ENCODE peak calls at places on chromosomes 12 and 14, in nine cellular contexts. One of them, this sample, is unnamed.

GRCh38 chr12:80040075-80040738 is 59.1 kb upstream of the OTOGL start:
- DNase-seq in AG09319: no peak
- DNase-seq in choroid plexus epithelial cell: peak
- DNase-seq in C1 segment of cervical spinal cord: no peak
- DNase-seq in CD8-positive, alpha-beta memory T cell: no peak
- DNase-seq in NCI-H187: no peak
- DNase-seq in memory B cell: no peak
- DNase-seq in right atrium auricular region: no peak
- DNase-seq in HFFc6: peak
- DNase-seq in this sample: no peak

GRCh38 chr14:65850429-65851145 is 438.1 kb downstream of the FUT8 start:
- DNase-seq in AG09319: no peak
- DNase-seq in choroid plexus epithelial cell: no peak
- DNase-seq in C1 segment of cervical spinal cord: no peak
- DNase-seq in CD8-positive, alpha-beta memory T cell: peak
- DNase-seq in NCI-H187: no peak
- DNase-seq in memory B cell: no peak
- DNase-seq in right atrium auricular region: peak
- DNase-seq in HFFc6: no peak
- DNase-seq in this sample: no peak

GRCh38 chr14:48527832-48528231 is 852.4 kb upstream of the MDGA2 start:
- DNase-seq in AG09319: no peak
- DNase-seq in choroid plexus epithelial cell: no peak
- DNase-seq in C1 segment of cervical spinal cord: no peak
- DNase-seq in CD8-positive, alpha-beta memory T cell: no peak
- DNase-seq in NCI-H187: no peak
- DNase-seq in memory B cell: no peak
- DNase-seq in right atrium auricular region: no peak
- DNase-seq in HFFc6: no peak
- DNase-seq in this sample: no peak

GRCh38 chr12:97342130-97342529 is 120.5 kb upstream of the RMST start:
- DNase-seq in AG09319: no peak
- DNase-seq in choroid plexus epithelial cell: no peak
- DNase-seq in C1 segment of cervical spinal cord: no peak
- DNase-seq in CD8-positive, alpha-beta memory T cell: no peak
- DNase-seq in NCI-H187: no peak
- DNase-seq in memory B cell: no peak
- DNase-seq in right atrium auricular region: no peak
- DNase-seq in HFFc6: no peak
- DNase-seq in this sample: no peak

GRCh38 chr12:87953257-87953860 is 75.8 kb downstream of the C12orf50 start:
- DNase-seq in AG09319: peak
- DNase-seq in choroid plexus epithelial cell: peak
- DNase-seq in C1 segment of cervical spinal cord: no peak
- DNase-seq in CD8-positive, alpha-beta memory T cell: no peak
- DNase-seq in NCI-H187: no peak
- DNase-seq in memory B cell: no peak
- DNase-seq in right atrium auricular region: no peak
- DNase-seq in HFFc6: peak
- DNase-seq in this sample: no peak

GRCh38 chr12:68397566-68398158 is 65.5 kb upstream of the MDM1 start:
- DNase-seq in AG09319: no peak
- DNase-seq in choroid plexus epithelial cell: no peak
- DNase-seq in C1 segment of cervical spinal cord: no peak
- DNase-seq in CD8-positive, alpha-beta memory T cell: no peak
- DNase-seq in NCI-H187: no peak
- DNase-seq in memory B cell: no peak
- DNase-seq in right atrium auricular region: no peak
- DNase-seq in HFFc6: no peak
- DNase-seq in this sample: no peak

GRCh38 chr12:3173008-3173553 is 95.9 kb downstream of the TSPAN9 start:
- DNase-seq in AG09319: no peak
- DNase-seq in choroid plexus epithelial cell: no peak
- DNase-seq in C1 segment of cervical spinal cord: no peak
- DNase-seq in CD8-positive, alpha-beta memory T cell: no peak
- DNase-seq in NCI-H187: peak
- DNase-seq in memory B cell: no peak
- DNase-seq in right atrium auricular region: no peak
- DNase-seq in HFFc6: no peak
- DNase-seq in this sample: no peak

GRCh38 chr12:51915003-51915625 is 7.8 kb downstream of the ACVRL1 start:
- DNase-seq in AG09319: no peak
- DNase-seq in choroid plexus epithelial cell: no peak
- DNase-seq in C1 segment of cervical spinal cord: no peak
- DNase-seq in CD8-positive, alpha-beta memory T cell: no peak
- DNase-seq in NCI-H187: no peak
- DNase-seq in memory B cell: no peak
- DNase-seq in right atrium auricular region: no peak
- DNase-seq in HFFc6: no peak
- DNase-seq in this sample: no peak

GRCh38 chr14:55889124-55889523 is 229.1 kb upstream of the PELI2 start:
- DNase-seq in AG09319: no peak
- DNase-seq in choroid plexus epithelial cell: no peak
- DNase-seq in C1 segment of cervical spinal cord: no peak
- DNase-seq in CD8-positive, alpha-beta memory T cell: no peak
- DNase-seq in NCI-H187: no peak
- DNase-seq in memory B cell: no peak
- DNase-seq in right atrium auricular region: no peak
- DNase-seq in HFFc6: no peak
- DNase-seq in this sample: no peak

GRCh38 chr12:74537126-74537706 is 419 bp upstream of the ATXN7L3B start:
- DNase-seq in AG09319: peak
- DNase-seq in choroid plexus epithelial cell: peak
- DNase-seq in C1 segment of cervical spinal cord: no peak
- DNase-seq in CD8-positive, alpha-beta memory T cell: no peak
- DNase-seq in NCI-H187: no peak
- DNase-seq in memory B cell: no peak
- DNase-seq in right atrium auricular region: no peak
- DNase-seq in HFFc6: peak
- DNase-seq in this sample: peak

GRCh38 chr12:38153737-38154061 is 162.9 kb upstream of the ALG10B start:
- DNase-seq in AG09319: no peak
- DNase-seq in choroid plexus epithelial cell: no peak
- DNase-seq in C1 segment of cervical spinal cord: no peak
- DNase-seq in CD8-positive, alpha-beta memory T cell: no peak
- DNase-seq in NCI-H187: no peak
- DNase-seq in memory B cell: no peak
- DNase-seq in right atrium auricular region: peak
- DNase-seq in HFFc6: no peak
- DNase-seq in this sample: no peak

GRCh38 chr14:21825147-21825743 is 151.6 kb upstream of the OR4E1 start:
- DNase-seq in AG09319: no peak
- DNase-seq in choroid plexus epithelial cell: peak
- DNase-seq in C1 segment of cervical spinal cord: no peak
- DNase-seq in CD8-positive, alpha-beta memory T cell: no peak
- DNase-seq in NCI-H187: no peak
- DNase-seq in memory B cell: no peak
- DNase-seq in right atrium auricular region: no peak
- DNase-seq in HFFc6: no peak
- DNase-seq in this sample: no peak

GRCh38 chr14:74875941-74876913 is at the start of gene PROX2:
- DNase-seq in AG09319: no peak
- DNase-seq in choroid plexus epithelial cell: no peak
- DNase-seq in C1 segment of cervical spinal cord: no peak
- DNase-seq in CD8-positive, alpha-beta memory T cell: peak
- DNase-seq in NCI-H187: no peak
- DNase-seq in memory B cell: no peak
- DNase-seq in right atrium auricular region: no peak
- DNase-seq in HFFc6: no peak
- DNase-seq in this sample: no peak

GRCh38 chr14:78399316-78399889 is 229.2 kb downstream of the NRXN3 start:
- DNase-seq in AG09319: no peak
- DNase-seq in choroid plexus epithelial cell: peak
- DNase-seq in C1 segment of cervical spinal cord: no peak
- DNase-seq in CD8-positive, alpha-beta memory T cell: no peak
- DNase-seq in NCI-H187: no peak
- DNase-seq in memory B cell: no peak
- DNase-seq in right atrium auricular region: no peak
- DNase-seq in HFFc6: no peak
- DNase-seq in this sample: no peak

GRCh38 chr12:17527021-17527420 is 563.0 kb downstream of the RERGL start:
- DNase-seq in AG09319: no peak
- DNase-seq in choroid plexus epithelial cell: no peak
- DNase-seq in C1 segment of cervical spinal cord: no peak
- DNase-seq in CD8-positive, alpha-beta memory T cell: no peak
- DNase-seq in NCI-H187: no peak
- DNase-seq in memory B cell: no peak
- DNase-seq in right atrium auricular region: no peak
- DNase-seq in HFFc6: no peak
- DNase-seq in this sample: no peak

GRCh38 chr12:4145990-4146859 is 127.3 kb upstream of the CCND2 start:
- DNase-seq in AG09319: no peak
- DNase-seq in choroid plexus epithelial cell: no peak
- DNase-seq in C1 segment of cervical spinal cord: no peak
- DNase-seq in CD8-positive, alpha-beta memory T cell: no peak
- DNase-seq in NCI-H187: no peak
- DNase-seq in memory B cell: no peak
- DNase-seq in right atrium auricular region: no peak
- DNase-seq in HFFc6: no peak
- DNase-seq in this sample: no peak

GRCh38 chr12:23099604-23100003 is 474.6 kb downstream of the ETNK1 start:
- DNase-seq in AG09319: no peak
- DNase-seq in choroid plexus epithelial cell: peak
- DNase-seq in C1 segment of cervical spinal cord: no peak
- DNase-seq in CD8-positive, alpha-beta memory T cell: no peak
- DNase-seq in NCI-H187: no peak
- DNase-seq in memory B cell: no peak
- DNase-seq in right atrium auricular region: no peak
- DNase-seq in HFFc6: no peak
- DNase-seq in this sample: no peak

GRCh38 chr12:49960474-49961110 is 1.1 kb upstream of the AQP5 start:
- DNase-seq in AG09319: no peak
- DNase-seq in choroid plexus epithelial cell: no peak
- DNase-seq in C1 segment of cervical spinal cord: no peak
- DNase-seq in CD8-positive, alpha-beta memory T cell: no peak
- DNase-seq in NCI-H187: no peak
- DNase-seq in memory B cell: no peak
- DNase-seq in right atrium auricular region: no peak
- DNase-seq in HFFc6: no peak
- DNase-seq in this sample: no peak

GRCh38 chr12:110750784-110751461 is 8.2 kb upstream of the PPP1CC start:
- DNase-seq in AG09319: no peak
- DNase-seq in choroid plexus epithelial cell: no peak
- DNase-seq in C1 segment of cervical spinal cord: no peak
- DNase-seq in CD8-positive, alpha-beta memory T cell: no peak
- DNase-seq in NCI-H187: no peak
- DNase-seq in memory B cell: no peak
- DNase-seq in right atrium auricular region: no peak
- DNase-seq in HFFc6: no peak
- DNase-seq in this sample: no peak

GRCh38 chr12:32366704-32367103 is 32.7 kb upstream of the FGD4 start:
- DNase-seq in AG09319: no peak
- DNase-seq in choroid plexus epithelial cell: no peak
- DNase-seq in C1 segment of cervical spinal cord: no peak
- DNase-seq in CD8-positive, alpha-beta memory T cell: no peak
- DNase-seq in NCI-H187: no peak
- DNase-seq in memory B cell: no peak
- DNase-seq in right atrium auricular region: no peak
- DNase-seq in HFFc6: no peak
- DNase-seq in this sample: no peak

GRCh38 chr12:124352839-124353238 is 57.9 kb downstream of the RFLNA start:
- DNase-seq in AG09319: no peak
- DNase-seq in choroid plexus epithelial cell: peak
- DNase-seq in C1 segment of cervical spinal cord: no peak
- DNase-seq in CD8-positive, alpha-beta memory T cell: no peak
- DNase-seq in NCI-H187: no peak
- DNase-seq in memory B cell: no peak
- DNase-seq in right atrium auricular region: no peak
- DNase-seq in HFFc6: no peak
- DNase-seq in this sample: no peak

GRCh38 chr12:112479413-112479812 is 60.7 kb downstream of the PTPN11 start:
- DNase-seq in AG09319: no peak
- DNase-seq in choroid plexus epithelial cell: no peak
- DNase-seq in C1 segment of cervical spinal cord: no peak
- DNase-seq in CD8-positive, alpha-beta memory T cell: no peak
- DNase-seq in NCI-H187: no peak
- DNase-seq in memory B cell: no peak
- DNase-seq in right atrium auricular region: no peak
- DNase-seq in HFFc6: no peak
- DNase-seq in this sample: no peak

GRCh38 chr12:48924617-48925217 is 575 bp downstream of the FKBP11 start:
- DNase-seq in AG09319: no peak
- DNase-seq in choroid plexus epithelial cell: peak
- DNase-seq in C1 segment of cervical spinal cord: no peak
- DNase-seq in CD8-positive, alpha-beta memory T cell: peak
- DNase-seq in NCI-H187: peak
- DNase-seq in memory B cell: peak
- DNase-seq in right atrium auricular region: no peak
- DNase-seq in HFFc6: peak
- DNase-seq in this sample: no peak

GRCh38 chr14:98705826-98706225 is 566.2 kb downstream of the BCL11B start:
- DNase-seq in AG09319: no peak
- DNase-seq in choroid plexus epithelial cell: no peak
- DNase-seq in C1 segment of cervical spinal cord: no peak
- DNase-seq in CD8-positive, alpha-beta memory T cell: no peak
- DNase-seq in NCI-H187: no peak
- DNase-seq in memory B cell: no peak
- DNase-seq in right atrium auricular region: no peak
- DNase-seq in HFFc6: no peak
- DNase-seq in this sample: no peak

GRCh38 chr12:6262211-6262610 is 48.3 kb upstream of the PLEKHG6 start:
- DNase-seq in AG09319: no peak
- DNase-seq in choroid plexus epithelial cell: no peak
- DNase-seq in C1 segment of cervical spinal cord: no peak
- DNase-seq in CD8-positive, alpha-beta memory T cell: no peak
- DNase-seq in NCI-H187: no peak
- DNase-seq in memory B cell: no peak
- DNase-seq in right atrium auricular region: no peak
- DNase-seq in HFFc6: no peak
- DNase-seq in this sample: no peak

GRCh38 chr12:54000105-54000773 is at the start of gene HOXC9:
- DNase-seq in AG09319: no peak
- DNase-seq in choroid plexus epithelial cell: no peak
- DNase-seq in C1 segment of cervical spinal cord: no peak
- DNase-seq in CD8-positive, alpha-beta memory T cell: no peak
- DNase-seq in NCI-H187: no peak
- DNase-seq in memory B cell: no peak
- DNase-seq in right atrium auricular region: no peak
- DNase-seq in HFFc6: no peak
- DNase-seq in this sample: no peak

GRCh38 chr12:92080390-92081285 is 65.0 kb downstream of the BTG1 start:
- DNase-seq in AG09319: peak
- DNase-seq in choroid plexus epithelial cell: peak
- DNase-seq in C1 segment of cervical spinal cord: no peak
- DNase-seq in CD8-positive, alpha-beta memory T cell: no peak
- DNase-seq in NCI-H187: peak
- DNase-seq in memory B cell: no peak
- DNase-seq in right atrium auricular region: no peak
- DNase-seq in HFFc6: peak
- DNase-seq in this sample: no peak

GRCh38 chr12:28024231-28024995 is 51.9 kb upstream of the PTHLH start:
- DNase-seq in AG09319: no peak
- DNase-seq in choroid plexus epithelial cell: peak
- DNase-seq in C1 segment of cervical spinal cord: no peak
- DNase-seq in CD8-positive, alpha-beta memory T cell: no peak
- DNase-seq in NCI-H187: no peak
- DNase-seq in memory B cell: no peak
- DNase-seq in right atrium auricular region: no peak
- DNase-seq in HFFc6: peak
- DNase-seq in this sample: no peak

GRCh38 chr14:55398679-55399078 is 13.0 kb downstream of the ATG14 start:
- DNase-seq in AG09319: peak
- DNase-seq in choroid plexus epithelial cell: peak
- DNase-seq in C1 segment of cervical spinal cord: no peak
- DNase-seq in CD8-positive, alpha-beta memory T cell: no peak
- DNase-seq in NCI-H187: no peak
- DNase-seq in memory B cell: no peak
- DNase-seq in right atrium auricular region: no peak
- DNase-seq in HFFc6: peak
- DNase-seq in this sample: no peak

GRCh38 chr12:43352001-43352400 is 200.0 kb downstream of the ADAMTS20 start:
- DNase-seq in AG09319: no peak
- DNase-seq in choroid plexus epithelial cell: no peak
- DNase-seq in C1 segment of cervical spinal cord: no peak
- DNase-seq in CD8-positive, alpha-beta memory T cell: no peak
- DNase-seq in NCI-H187: no peak
- DNase-seq in memory B cell: no peak
- DNase-seq in right atrium auricular region: no peak
- DNase-seq in HFFc6: no peak
- DNase-seq in this sample: no peak

GRCh38 chr12:105672576-105672975 is 342.1 kb downstream of the C12orf75 start:
- DNase-seq in AG09319: no peak
- DNase-seq in choroid plexus epithelial cell: no peak
- DNase-seq in C1 segment of cervical spinal cord: no peak
- DNase-seq in CD8-positive, alpha-beta memory T cell: no peak
- DNase-seq in NCI-H187: no peak
- DNase-seq in memory B cell: no peak
- DNase-seq in right atrium auricular region: peak
- DNase-seq in HFFc6: no peak
- DNase-seq in this sample: no peak